ENCODE peak calls at places on chromosomes 7 and 10, in four cellular contexts. K is IMR-90, V is transverse colon, C is spleen. M is an unnamed sample.

GRCh38 chr7:1123721-1124120 is 35.8 kb downstream of the GPER1 start:
- DNase-seq in K (peak), V (peak), C (no peak), M (no peak)

GRCh38 chr10:31761156-31761555 is 167.5 kb downstream of the ARHGAP12 start:
- DNase-seq in K (no peak), V (no peak), C (no peak), M (no peak)

GRCh38 chr7:5596896-5597246 is 173.2 kb upstream of the TNRC18 start:
- DNase-seq in K (no peak), V (no peak), C (no peak), M (no peak)

GRCh38 chr7:13179011-13179574 is 491.7 kb downstream of the ARL4A start:
- DNase-seq in K (peak), V (no peak), C (no peak), M (peak)

GRCh38 chr10:63812491-63812890 is 291.3 kb downstream of the REEP3 start:
- DNase-seq in K (no peak), V (no peak), C (no peak), M (no peak)

GRCh38 chr7:30510124-30511074 is 5.8 kb upstream of the GGCT start:
- DNase-seq in K (peak), V (peak), C (no peak), M (peak)

GRCh38 chr7:106731637-106732036 is 70.7 kb upstream of the CCDC71L start:
- DNase-seq in K (no peak), V (no peak), C (no peak), M (no peak)

GRCh38 chr7:50712527-50713356 is 70.0 kb downstream of the GRB10 start:
- DNase-seq in K (no peak), V (no peak), C (no peak), M (no peak)

GRCh38 chr10:21334891-21335696 is 190.4 kb downstream of the SKIDA1 start:
- DNase-seq in K (peak), V (no peak), C (peak), M (peak)

GRCh38 chr10:102358717-102359382 is 36.7 kb upstream of the NFKB2 start:
- DNase-seq in K (peak), V (no peak), C (no peak), M (no peak)

GRCh38 chr7:96297873-96298272 is 24.0 kb downstream of the SLC25A13 start:
- DNase-seq in K (no peak), V (no peak), C (no peak), M (no peak)

GRCh38 chr10:123361832-123362231 is 207.6 kb downstream of the BUB3 start:
- DNase-seq in K (no peak), V (no peak), C (no peak), M (no peak)

GRCh38 chr7:130365093-130365492 is 15.2 kb upstream of the CPA1 start:
- DNase-seq in K (no peak), V (no peak), C (peak), M (no peak)

GRCh38 chr7:119283353-119283752 is 989.6 kb upstream of the KCND2 start:
- DNase-seq in K (no peak), V (no peak), C (no peak), M (no peak)

GRCh38 chr10:117860823-117861222 is 185.9 kb downstream of the RAB11FIP2 start:
- DNase-seq in K (peak), V (no peak), C (no peak), M (peak)

GRCh38 chr7:2063562-2064360 is 169.0 kb downstream of the MAD1L1 start:
- DNase-seq in K (peak), V (peak), C (no peak), M (peak)

GRCh38 chr7:19146699-19147098 is 1.5 kb upstream of the FERD3L start:
- DNase-seq in K (peak), V (no peak), C (no peak), M (peak)

GRCh38 chr10:115696747-115697146 is 576.3 kb downstream of the GFRA1 start:
- DNase-seq in K (no peak), V (no peak), C (no peak), M (no peak)

GRCh38 chr10:74008212-74008731 is 10.4 kb downstream of the VCL start:
- DNase-seq in K (peak), V (no peak), C (no peak), M (peak)

GRCh38 chr7:97075928-97076327 is 41.6 kb upstream of the SDHAF3 start:
- DNase-seq in K (no peak), V (peak), C (no peak), M (peak)

GRCh38 chr7:24201221-24201620 is 82.8 kb upstream of the NPY start:
- DNase-seq in K (no peak), V (no peak), C (no peak), M (no peak)

GRCh38 chr7:151060416-151061234 is 1.2 kb downstream of the SLC4A2 start:
- DNase-seq in K (no peak), V (peak), C (no peak), M (no peak)

GRCh38 chr10:71611131-71611530 is 108.4 kb downstream of the C10orf105 start:
- DNase-seq in K (no peak), V (no peak), C (no peak), M (no peak)

GRCh38 chr7:40843338-40844026 is 708.7 kb downstream of the SUGCT start:
- DNase-seq in K (peak), V (no peak), C (no peak), M (peak)

GRCh38 chr10:117533507-117534281 is 8.9 kb upstream of the EMX2 start:
- DNase-seq in K (no peak), V (no peak), C (no peak), M (no peak)

GRCh38 chr7:32588657-32589056 is 93.4 kb downstream of the AVL9 start:
- DNase-seq in K (peak), V (no peak), C (no peak), M (peak)

GRCh38 chr10:24382979-24383663 is 174.2 kb downstream of the KIAA1217 start:
- DNase-seq in K (no peak), V (peak), C (no peak), M (peak)

GRCh38 chr10:79260803-79261740 is 86.2 kb upstream of the PPIF start:
- DNase-seq in K (peak), V (no peak), C (no peak), M (no peak)

GRCh38 chr10:43392757-43393156 is 16.2 kb downstream of the HNRNPF start:
- DNase-seq in K (no peak), V (no peak), C (peak), M (no peak)

GRCh38 chr10:43393606-43394360 is 15.2 kb downstream of the HNRNPF start:
- DNase-seq in K (no peak), V (no peak), C (peak), M (no peak)

GRCh38 chr10:43389867-43390266 is 18.4 kb downstream of the FXYD4 start:
- DNase-seq in K (no peak), V (no peak), C (peak), M (no peak)

GRCh38 chr10:43390333-43390732 is 18.7 kb downstream of the HNRNPF start:
- DNase-seq in K (no peak), V (no peak), C (peak), M (no peak)

GRCh38 chr10:43390791-43391190 is 18.2 kb downstream of the HNRNPF start:
- DNase-seq in K (peak), V (no peak), C (peak), M (peak)
- TF ChIP-seq CTCF in K (peak), V (peak), C (peak), M (peak)

GRCh38 chr7:55144333-55144954 is 125.6 kb downstream of the EGFR start:
- DNase-seq in K (no peak), V (no peak), C (peak), M (no peak)

GRCh38 chr7:55138663-55139062 is 119.8 kb downstream of the EGFR start:
- DNase-seq in K (no peak), V (no peak), C (no peak), M (no peak)

GRCh38 chr7:55140221-55140980 is 121.6 kb downstream of the EGFR start:
- DNase-seq in K (peak), V (no peak), C (no peak), M (peak)

GRCh38 chr7:55142919-55143600 is 124.2 kb downstream of the EGFR start:
- DNase-seq in K (no peak), V (no peak), C (no peak), M (no peak)

GRCh38 chr7:55140981-55141278 is 122.1 kb downstream of the EGFR start:
- DNase-seq in K (no peak), V (no peak), C (no peak), M (no peak)
- H3K4me3 ChIP-seq in K (no peak), V (no peak), C (no peak), M (no peak)

DNA sequence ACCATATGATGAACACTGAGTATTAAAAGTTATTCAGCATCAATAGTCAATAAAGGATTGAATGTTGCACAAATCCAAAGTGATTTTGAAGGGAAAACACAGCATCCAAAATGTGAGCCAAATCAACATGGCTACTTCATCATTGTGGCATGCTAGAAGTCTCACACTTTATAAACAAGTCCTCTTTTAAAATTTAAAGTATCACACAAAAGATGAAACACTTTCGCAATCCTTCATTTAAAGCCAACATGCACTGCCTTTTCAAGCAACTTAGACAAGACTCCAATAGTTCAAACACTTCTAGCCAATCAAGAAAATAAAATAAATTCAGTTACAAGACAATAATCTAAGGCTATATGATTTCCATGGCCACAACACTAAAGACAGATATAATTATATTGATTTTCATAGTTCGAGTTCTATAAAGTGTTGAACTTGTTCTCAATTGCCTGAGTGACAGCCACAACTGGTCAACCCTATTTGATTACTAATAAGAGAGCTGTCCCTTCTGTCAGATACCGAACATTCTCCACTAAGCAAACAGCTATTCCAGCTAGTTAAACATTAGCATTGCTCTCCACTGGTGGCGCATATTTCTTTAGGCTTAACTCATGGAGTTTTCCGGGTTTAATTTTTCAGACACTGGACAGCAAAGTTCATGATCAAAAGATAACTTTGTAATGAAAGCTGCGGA is 8.3 kb downstream of the EBF3 start:
- DNase-seq in K (no peak), V (no peak), C (no peak), M (no peak)
- TF ChIP-seq CTCF in K (no peak), V (no peak), C (no peak), M (no peak)

DNA sequence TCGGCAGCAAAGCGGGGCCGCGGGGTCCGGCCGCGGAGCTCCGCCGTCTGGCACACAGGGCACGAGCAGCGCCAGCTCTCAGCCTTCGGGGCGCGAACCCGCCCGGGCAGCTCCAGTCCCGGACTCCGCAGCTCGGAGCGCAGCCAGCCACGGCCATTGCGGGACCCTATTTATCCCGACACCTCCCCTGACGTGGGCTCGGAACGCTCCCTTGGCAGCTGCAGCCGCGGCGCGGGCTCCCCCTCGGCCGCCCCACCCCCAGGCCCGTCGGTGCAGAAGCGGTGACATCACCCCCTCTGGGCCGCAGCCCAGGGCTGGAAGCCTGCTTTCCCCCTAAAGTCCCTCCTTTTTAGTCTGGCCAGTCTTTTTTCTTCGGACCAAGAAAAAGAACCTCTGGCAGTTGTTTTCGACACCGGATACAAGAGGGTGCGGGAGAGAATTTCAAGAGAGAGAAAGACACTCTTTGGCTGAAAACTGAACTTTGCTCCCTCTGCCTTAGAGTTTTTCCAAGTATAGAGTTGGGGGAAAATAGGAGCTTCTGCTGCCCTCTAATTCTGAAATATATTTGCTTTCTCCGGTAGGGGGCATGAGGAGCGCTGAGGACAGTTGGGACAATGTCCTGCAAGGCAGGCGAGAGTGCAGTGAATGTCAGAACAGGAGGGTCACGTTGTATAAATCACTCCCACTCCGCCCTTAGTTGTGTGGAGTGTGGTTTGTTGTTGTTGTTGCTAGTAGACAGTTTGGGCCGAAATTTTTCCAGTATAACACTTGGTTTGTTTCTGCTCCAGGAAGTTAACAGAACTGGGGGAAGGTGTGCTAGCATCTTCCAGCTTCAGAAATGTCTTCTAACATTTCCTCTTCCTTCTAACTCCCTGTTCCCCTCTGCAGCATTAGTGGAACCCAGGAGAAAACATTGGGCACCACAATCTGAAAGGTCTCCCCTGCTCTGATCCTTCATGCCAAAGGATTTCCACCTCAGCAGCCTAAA is at the start of gene SFRP4:
- DNase-seq in K (peak), V (peak), C (peak), M (peak)
- H3K4me3 ChIP-seq in K (no peak), V (peak), C (peak), M (no peak)

DNA sequence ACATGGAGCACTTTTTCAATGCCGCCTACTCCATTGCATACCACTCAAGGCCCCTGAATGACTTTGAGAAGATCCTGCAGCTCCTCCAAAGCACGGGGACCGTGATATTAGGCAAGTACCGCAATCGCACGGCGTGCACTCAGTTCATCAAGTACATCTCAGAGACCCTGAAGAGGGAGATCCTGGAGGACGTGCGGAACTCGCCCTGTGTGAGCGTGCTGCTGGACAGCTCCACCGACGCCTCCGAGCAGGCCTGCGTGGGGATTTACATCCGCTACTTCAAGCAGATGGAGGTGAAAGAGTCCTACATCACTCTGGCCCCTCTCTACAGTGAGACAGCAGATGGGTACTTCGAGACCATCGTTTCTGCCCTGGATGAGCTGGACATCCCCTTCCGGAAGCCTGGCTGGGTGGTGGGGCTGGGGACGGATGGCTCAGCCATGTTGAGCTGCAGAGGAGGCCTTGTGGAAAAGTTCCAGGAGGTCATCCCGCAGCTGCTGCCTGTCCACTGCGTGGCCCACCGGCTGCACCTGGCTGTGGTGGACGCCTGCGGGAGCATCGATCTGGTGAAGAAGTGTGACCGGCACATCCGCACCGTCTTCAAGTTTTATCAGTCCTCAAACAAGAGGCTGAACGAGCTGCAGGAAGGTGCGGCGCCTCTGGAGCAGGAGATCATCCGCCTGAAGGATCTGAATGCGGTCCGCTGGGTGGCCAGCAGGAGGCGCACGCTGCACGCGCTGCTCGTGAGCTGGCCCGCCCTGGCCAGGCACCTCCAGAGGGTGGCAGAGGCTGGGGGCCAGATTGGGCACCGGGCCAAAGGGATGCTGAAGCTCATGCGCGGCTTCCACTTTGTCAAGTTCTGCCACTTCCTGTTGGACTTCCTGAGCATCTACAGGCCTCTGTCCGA is 12.7 kb upstream of the ATP6V0E2 start:
- DNase-seq in K (no peak), V (no peak), C (no peak), M (no peak)
- TF ChIP-seq CTCF in K (no peak), V (no peak), C (peak), M (peak)

GRCh38 chr10:133325761-133326463 is 10.8 kb downstream of the CALY start:
- DNase-seq in K (no peak), V (no peak), C (no peak), M (no peak)
- H3K4me3 ChIP-seq in K (peak), V (peak), C (peak), M (peak)